ENCODE peak calls at places on chromosomes 5 and 9, in ten cellular contexts. N, B, L, O, M, P, U, T, X and H are unnamed samples.

GRCh38 chr9:70802206-70802605 is 319.2 kb downstream of the TRPM3 start:
- DNase-seq in M (no peak), N (no peak), T (no peak), B (no peak), L (no peak), O (no peak), P (no peak), U (no peak), X (no peak), H (no peak)

GRCh38 chr9:134800791-134801339 is 79.7 kb upstream of the FCN2 start:
- DNase-seq in X (no peak), L (no peak), U (no peak), B (no peak), T (peak), N (peak), O (no peak), P (no peak), M (no peak), H (no peak)

GRCh38 chr9:71191708-71192107 is 70.3 kb upstream of the TRPM3 start:
- DNase-seq in M (no peak), T (no peak), L (no peak), U (no peak), B (no peak), N (no peak), X (no peak), P (no peak), O (no peak), H (no peak)

GRCh38 chr5:96113170-96113939 is 151.7 kb upstream of the ELL2 start:
- DNase-seq in L (no peak), P (no peak), N (no peak), X (no peak), U (peak), T (peak), M (no peak), B (peak), O (no peak), H (no peak)

GRCh38 chr5:151144922-151145321 is 12.7 kb downstream of the ANXA6 start:
- DNase-seq in M (no peak), P (no peak), O (no peak), N (no peak), U (no peak), B (no peak), X (no peak), L (no peak), T (no peak), H (no peak)

GRCh38 chr5:65928341-65928752 is 2.0 kb downstream of the ERBIN start:
- DNase-seq in O (no peak), T (no peak), N (no peak), B (no peak), U (no peak), L (no peak), M (no peak), X (peak), P (no peak), H (no peak)

GRCh38 chr5:14599717-14600116 is 18.1 kb downstream of the OTULINL start:
- DNase-seq in O (no peak), X (no peak), P (no peak), U (no peak), N (no peak), T (no peak), L (no peak), M (no peak), B (no peak), H (no peak)

GRCh38 chr5:24110019-24110615 is 534.7 kb downstream of the CDH10 start:
- DNase-seq in U (no peak), N (no peak), P (no peak), L (no peak), T (no peak), X (no peak), M (no peak), B (no peak), O (peak), H (no peak)

GRCh38 chr5:166710275-166710674 is 1581.2 kb upstream of the WWC1 start:
- DNase-seq in B (no peak), U (no peak), M (no peak), P (no peak), O (no peak), X (no peak), L (no peak), T (no peak), N (no peak), H (no peak)

GRCh38 chr9:112864413-112864812 is 26.3 kb downstream of the SLC46A2 start:
- DNase-seq in T (no peak), P (no peak), L (no peak), U (no peak), B (no peak), N (no peak), O (no peak), M (no peak), X (no peak), H (no peak)

GRCh38 chr5:143870871-143871632 is 59.1 kb downstream of the HMHB1 start:
- DNase-seq in N (no peak), M (no peak), X (no peak), U (no peak), T (no peak), B (no peak), L (no peak), O (no peak), P (no peak), H (no peak)

GRCh38 chr5:65742565-65743231 is 20.7 kb downstream of the NLN start:
- DNase-seq in B (no peak), T (no peak), O (peak), L (peak), P (no peak), X (peak), N (no peak), M (no peak), U (no peak), H (no peak)

GRCh38 chr5:139392324-139392677 is 2.6 kb upstream of the MZB1 start:
- DNase-seq in O (no peak), U (no peak), M (no peak), X (no peak), P (no peak), N (no peak), T (no peak), L (no peak), B (no peak), H (no peak)

GRCh38 chr9:33320568-33321261 is 30.4 kb downstream of the NFX1 start:
- DNase-seq in P (no peak), U (no peak), N (no peak), X (peak), L (peak), T (no peak), M (no peak), O (peak), B (no peak), H (peak)

GRCh38 chr5:7927466-7928375 is 58.8 kb downstream of the MTRR start:
- DNase-seq in L (peak), N (peak), B (peak), U (no peak), M (no peak), O (peak), P (no peak), T (no peak), X (peak), H (peak)

GRCh38 chr5:74187757-74188156 is 452.8 kb downstream of the ENC1 start:
- DNase-seq in T (no peak), M (no peak), O (no peak), N (no peak), U (no peak), P (no peak), L (no peak), X (no peak), B (no peak), H (no peak)

GRCh38 chr5:71782771-71783770 is 64.0 kb downstream of the CARTPT start:
- DNase-seq in T (peak), N (peak), M (peak), U (peak), P (peak), L (peak), O (peak), B (peak), X (peak), H (peak)

GRCh38 chr9:18320046-18320445 is 153.9 kb upstream of the ADAMTSL1 start:
- DNase-seq in N (no peak), X (peak), T (no peak), L (peak), U (no peak), P (no peak), M (no peak), B (no peak), O (no peak), H (no peak)

GRCh38 chr5:103587185-103587748 is 24.7 kb upstream of the NUDT12 start:
- DNase-seq in N (no peak), T (no peak), L (peak), O (no peak), P (no peak), U (no peak), M (no peak), X (peak), B (no peak), H (no peak)

GRCh38 chr9:33782395-33783152 is 12.8 kb upstream of the PRSS3 start:
- DNase-seq in L (peak), X (peak), M (no peak), N (no peak), T (no peak), O (no peak), B (no peak), P (no peak), U (no peak), H (no peak)

GRCh38 chr5:151741678-151742423 is 16.6 kb downstream of the ATOX1 start:
- DNase-seq in T (no peak), O (no peak), N (no peak), U (no peak), B (no peak), X (peak), M (no peak), P (no peak), L (peak), H (no peak)

GRCh38 chr5:173926359-173926758 is 38.2 kb downstream of the CPEB4 start:
- DNase-seq in U (no peak), P (no peak), X (no peak), B (no peak), T (no peak), M (no peak), O (no peak), N (no peak), L (peak), H (no peak)

GRCh38 chr5:74227081-74227480 is 413.4 kb downstream of the ENC1 start:
- DNase-seq in L (no peak), N (no peak), M (no peak), U (peak), O (no peak), P (peak), B (no peak), T (no peak), X (no peak), H (no peak)

GRCh38 chr9:120151806-120152205 is 428.2 kb downstream of the CDK5RAP2 start:
- DNase-seq in B (no peak), U (no peak), P (no peak), N (no peak), M (no peak), X (no peak), T (no peak), O (no peak), L (no peak), H (no peak)

GRCh38 chr9:133734600-133735414 is 3.3 kb downstream of the SARDH start:
- DNase-seq in L (no peak), U (no peak), N (no peak), X (no peak), B (peak), M (no peak), T (no peak), O (no peak), P (peak), H (no peak)

GRCh38 chr5:122965111-122965510 is 71.4 kb downstream of the PPIC start:
- DNase-seq in M (no peak), U (no peak), T (no peak), O (no peak), P (no peak), N (no peak), X (no peak), B (no peak), L (no peak), H (no peak)

GRCh38 chr9:35774907-35775635 is 16.3 kb upstream of the NPR2 start:
- DNase-seq in T (peak), O (no peak), X (peak), N (no peak), B (no peak), L (no peak), P (peak), U (no peak), M (no peak), H (peak)

GRCh38 chr9:72874344-72874743 is 78.5 kb downstream of the ALDH1A1 start:
- DNase-seq in M (no peak), N (no peak), O (no peak), X (no peak), L (no peak), P (no peak), U (no peak), T (no peak), B (no peak), H (no peak)

GRCh38 chr5:135604046-135604445 is 25.3 kb upstream of the CXCL14 start:
- DNase-seq in X (no peak), L (no peak), B (no peak), M (no peak), T (no peak), P (no peak), O (no peak), N (no peak), U (no peak), H (no peak)

GRCh38 chr5:150106669-150107068 is 20.3 kb upstream of the CSF1R start:
- DNase-seq in B (no peak), T (no peak), O (no peak), U (no peak), L (no peak), N (no peak), M (no peak), X (no peak), P (no peak), H (no peak)

GRCh38 chr5:168317521-168318147 is 26.2 kb downstream of the WWC1 start:
- DNase-seq in N (no peak), T (no peak), M (no peak), U (no peak), X (peak), B (peak), O (peak), P (no peak), L (peak), H (peak)

GRCh38 chr9:137506702-137507171 is 43.5 kb downstream of the PNPLA7 start:
- DNase-seq in N (no peak), O (no peak), B (no peak), L (peak), U (no peak), M (no peak), P (peak), T (no peak), X (no peak), H (no peak)

GRCh38 chr5:112492291-112492690 is 73.2 kb upstream of the EPB41L4A start:
- DNase-seq in X (peak), L (peak), O (peak), B (peak), P (no peak), M (no peak), U (no peak), N (no peak), T (no peak), H (peak)

GRCh38 chr9:74942801-74943200 is 9.9 kb downstream of the C9orf40 start:
- DNase-seq in P (no peak), U (no peak), X (peak), B (no peak), N (no peak), L (peak), M (no peak), T (no peak), O (no peak), H (no peak)

GRCh38 chr5:32504923-32505596 is 60.5 kb upstream of the ZFR start:
- DNase-seq in U (peak), L (peak), T (peak), X (peak), N (peak), B (no peak), M (peak), O (no peak), P (peak), H (peak)

GRCh38 chr5:128254789-128255188 is 171.2 kb downstream of the SLC12A2 start:
- DNase-seq in N (no peak), U (no peak), X (peak), L (no peak), B (no peak), O (no peak), P (no peak), M (no peak), T (peak), H (no peak)

GRCh38 chr5:141199359-141200235 is at the start of gene PCDHB11:
- DNase-seq in B (no peak), U (no peak), M (no peak), T (no peak), P (no peak), X (peak), N (no peak), L (no peak), O (peak), H (no peak)
- H3K4me3 ChIP-seq in B (no peak), U (peak), M (no peak), T (peak), P (peak), X (no peak), N (no peak), L (peak), O (peak), H (no peak)

GRCh38 chr9:15622596-15622995 is 69.8 kb downstream of the CCDC171 start:
- DNase-seq in N (no peak), X (peak), T (no peak), O (no peak), M (no peak), U (no peak), P (no peak), B (no peak), L (peak), H (no peak)
- TF ChIP-seq CTCF in N (no peak), X (peak), T (no peak), O (peak), M (no peak), U (no peak), P (no peak), B (no peak), L (peak), H (no peak)

DNA sequence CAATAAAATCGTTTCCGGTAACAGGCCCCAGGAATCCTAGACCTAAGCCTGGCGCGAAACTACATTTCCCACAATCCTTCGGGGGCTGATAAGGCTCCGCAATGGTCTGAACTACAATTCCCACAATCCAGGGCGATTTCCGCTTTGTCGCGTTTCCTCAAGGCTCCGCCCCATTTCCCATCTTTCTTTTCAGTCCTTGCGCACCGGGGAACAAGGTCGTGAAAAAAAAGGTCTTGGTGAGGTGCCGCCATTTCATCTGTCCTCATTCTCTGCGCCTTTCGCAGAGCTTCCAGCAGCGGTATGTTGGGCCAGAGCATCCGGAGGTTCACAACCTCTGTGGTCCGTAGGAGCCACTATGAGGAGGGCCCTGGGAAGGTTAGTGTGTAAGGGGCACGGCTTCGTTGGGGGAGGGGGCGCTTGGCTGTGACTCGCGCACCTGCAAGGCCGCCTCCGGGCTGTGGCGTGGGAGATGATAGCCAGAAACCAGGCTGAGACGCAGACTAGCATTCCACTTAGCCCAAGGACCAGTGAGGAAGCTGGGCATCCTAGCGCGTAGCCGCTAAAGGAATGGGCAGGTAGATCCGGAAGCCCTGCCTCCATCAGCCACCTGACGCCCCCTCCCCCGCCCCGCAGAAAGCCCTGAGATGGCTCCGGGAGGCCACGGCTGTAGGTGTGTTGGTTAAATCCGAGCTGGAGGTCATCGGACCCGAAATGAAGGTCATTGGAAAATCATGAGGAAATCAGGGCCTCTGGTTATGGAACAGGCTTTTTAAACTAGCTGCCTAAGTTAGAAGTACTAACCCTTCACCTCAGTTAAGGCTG is at the start of gene COX7C:
- DNase-seq in B (peak), X (peak), M (peak), N (peak), U (peak), L (peak), P (peak), T (peak), O (peak), H (peak)
- TF ChIP-seq POLR2A in B (peak), X (peak), M (peak), N (peak), U (peak), L (peak), P (peak), T (peak), O (peak), H (peak)

GRCh38 chr5:170861295-170861854 is 443 bp upstream of the RANBP17 start:
- DNase-seq in M (no peak), U (no peak), B (no peak), T (no peak), O (no peak), N (peak), L (no peak), P (no peak), X (peak), H (no peak)
- H3K4me3 ChIP-seq in M (peak), U (peak), B (peak), T (peak), O (peak), N (no peak), L (no peak), P (peak), X (peak), H (no peak)

GRCh38 chr5:132198571-132198970 is 29.1 kb downstream of the P4HA2 start:
- DNase-seq in B (no peak), L (no peak), T (no peak), X (no peak), O (no peak), M (no peak), P (no peak), N (no peak), U (no peak), H (no peak)
- TF ChIP-seq CTCF in B (no peak), L (no peak), T (no peak), X (no peak), O (no peak), M (no peak), P (no peak), N (no peak), U (no peak), H (no peak)

GRCh38 chr9:129507805-129508204 is 113.1 kb downstream of the C9orf50 start:
- DNase-seq in P (no peak), O (no peak), U (no peak), N (no peak), M (no peak), L (no peak), T (no peak), X (no peak), B (no peak), H (no peak)

GRCh38 chr9:129506041-129506440 is 114.9 kb downstream of the C9orf50 start:
- DNase-seq in X (no peak), P (no peak), M (no peak), T (no peak), O (no peak), B (no peak), N (no peak), L (no peak), U (no peak), H (no peak)

GRCh38 chr9:129506892-129507291 is 114.0 kb downstream of the C9orf50 start:
- DNase-seq in L (peak), N (no peak), B (no peak), M (no peak), X (peak), T (no peak), U (no peak), P (no peak), O (no peak), H (peak)

GRCh38 chr9:129504404-129504803 is 116.5 kb downstream of the C9orf50 start:
- DNase-seq in O (no peak), L (no peak), N (no peak), B (no peak), P (no peak), T (no peak), X (no peak), U (no peak), M (no peak), H (no peak)

GRCh38 chr9:129505270-129505881 is 115.5 kb downstream of the C9orf50 start:
- DNase-seq in N (no peak), O (no peak), L (no peak), T (no peak), B (no peak), U (no peak), X (no peak), M (no peak), P (no peak), H (no peak)
- TF ChIP-seq POLR2A in N (no peak), O (no peak), L (no peak), T (no peak), B (no peak), U (no peak), X (no peak), M (no peak), P (no peak), H (no peak)

DNA sequence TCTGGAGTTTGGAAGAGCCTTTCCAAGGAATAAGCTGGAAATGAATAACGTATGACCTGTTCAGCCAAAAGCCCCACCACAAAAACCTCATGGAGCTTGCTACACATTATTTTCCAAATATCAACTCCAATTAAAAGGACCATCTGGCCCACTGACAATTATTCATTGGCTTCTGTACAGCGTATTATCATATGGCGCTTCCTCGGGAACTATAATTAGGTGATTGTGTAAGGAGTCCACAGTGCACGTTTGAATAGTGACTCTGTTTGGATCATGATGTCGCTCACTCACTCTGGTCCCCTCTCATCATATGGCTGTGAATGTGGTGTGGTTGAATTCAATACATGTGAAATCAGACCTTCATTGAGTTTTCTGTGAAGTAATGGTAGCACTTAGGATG is 52.1 kb downstream of the GDNF start:
- DNase-seq in O (no peak), M (no peak), P (no peak), L (no peak), U (no peak), X (no peak), B (no peak), N (no peak), T (no peak), H (no peak)
- H3K4me3 ChIP-seq in O (no peak), M (no peak), P (no peak), L (no peak), U (no peak), X (no peak), B (no peak), N (no peak), T (no peak), H (no peak)